ENCODE peak calls at places on chromosomes 4 and X, in ten cellular contexts. J is aorta, S is tibial nerve, E is esophagus squamous epithelium, A is fibroblast of lung, L is sigmoid colon, T is upper lobe of right lung, Z is Karpas-422, D is thoracic aorta, F is mucosa of descending colon. I is an unnamed sample.

GRCh38 chrX:39766882-39767281 is 330.9 kb downstream of the BCOR start:
- DNase-seq in J (peak; percentile 78), S (no peak), E (no peak), A (no peak), L (peak; percentile 52), T (no peak), Z (no peak), D (peak; percentile 33), F (no peak), I (no peak)

GRCh38 chrX:82648062-82648461 is 860.0 kb upstream of the POU3F4 start:
- DNase-seq in J (no peak), S (no peak), E (no peak), A (peak; percentile 46), L (no peak), T (no peak), Z (no peak), D (no peak), F (no peak), I (no peak)

GRCh38 chrX:30948626-30949025 is 59.6 kb upstream of the TAB3 start:
- DNase-seq in J (no peak), S (no peak), E (no peak), A (no peak), L (no peak), T (no peak), Z (no peak), D (no peak), F (no peak), I (no peak)

GRCh38 chrX:118066867-118067515 is 49.6 kb downstream of the KLHL13 start:
- DNase-seq in J (no peak), S (no peak), E (no peak), A (no peak), L (no peak), T (no peak), Z (no peak), D (no peak), F (no peak), I (no peak)

GRCh38 chr4:24471623-24472510 is 112.5 kb downstream of the DHX15 start:
- DNase-seq in J (no peak), S (peak; percentile 9), E (no peak), A (no peak), L (peak; percentile 71), T (no peak), Z (no peak), D (no peak), F (peak; percentile 53), I (no peak)

GRCh38 chrX:136196691-136197155 is 49.4 kb downstream of the FHL1 start:
- DNase-seq in J (no peak), S (no peak), E (no peak), A (no peak), L (no peak), T (no peak), Z (no peak), D (no peak), F (no peak), I (no peak)

GRCh38 chr4:169040559-169041261 is 30.7 kb upstream of the CBR4 start:
- DNase-seq in J (no peak), S (no peak), E (no peak), A (no peak), L (no peak), T (no peak), Z (no peak), D (no peak), F (no peak), I (no peak)

GRCh38 chr4:125770814-125771398 is 456.2 kb downstream of the FAT4 start:
- DNase-seq in J (no peak), S (no peak), E (no peak), A (no peak), L (no peak), T (no peak), Z (no peak), D (no peak), F (no peak), I (no peak)

DNA sequence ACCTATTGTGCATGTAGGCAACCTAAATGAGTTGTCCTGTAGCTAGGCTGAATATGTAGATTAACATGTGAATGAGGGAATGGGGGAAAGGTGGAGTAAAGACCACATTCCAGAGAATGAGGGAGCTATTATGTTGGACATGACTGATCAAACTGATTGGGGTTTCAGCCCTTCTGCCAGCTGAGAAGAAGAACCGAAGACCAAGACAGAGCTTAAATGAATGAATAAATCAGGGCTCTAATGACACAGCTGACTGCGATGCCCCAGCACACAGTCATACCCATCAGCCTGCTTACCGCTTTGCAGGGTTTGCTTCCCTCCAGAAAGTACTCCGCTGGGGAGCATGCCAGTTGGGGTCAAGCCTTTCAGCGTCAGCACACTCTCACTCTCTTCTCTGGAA is 315.4 kb downstream of the PPP3CA start:
- DNase-seq in J (no peak), S (no peak), E (no peak), A (no peak), L (no peak), T (no peak), Z (no peak), D (no peak), F (no peak), I (no peak)
- H3K4me1 ChIP-seq in J (no peaks in the 10 kb centered on the region), S (no peaks in the 10 kb centered on the region), E (no peaks in the 10 kb centered on the region), A (no peaks in the 10 kb centered on the region), L (no peaks in the 10 kb centered on the region), T (no peaks in the 10 kb centered on the region), Z (no peaks in the 10 kb centered on the region), D (no peaks in the 10 kb centered on the region), F (no peaks in the 10 kb centered on the region), I (no peaks in the 10 kb centered on the region)

GRCh38 chr4:186684889-186685309 is 38.8 kb downstream of the FAT1 start:
- DNase-seq in J (no peak), S (no peak), E (no peak), A (no peak), L (no peak), T (no peak), Z (no peak), D (no peak), F (no peak), I (no peak)
- H3K4me1 ChIP-seq in J (peaks cover 3% of the 10 kb centered on the region), S (peaks cover 33% of the 10 kb centered on the region), E (no peaks in the 10 kb centered on the region), A (peaks cover 10% of the 10 kb centered on the region), L (no peaks in the 10 kb centered on the region), T (peaks cover 8% of the 10 kb centered on the region), Z (no peaks in the 10 kb centered on the region), D (peaks cover 10% of the 10 kb centered on the region), F (peaks cover 6% of the 10 kb centered on the region), I (peaks cover under 1% of the 10 kb centered on the region)

GRCh38 chr4:6449335-6449734 is 23.1 kb downstream of the PPP2R2C start:
- DNase-seq in J (no peak), S (no peak), E (no peak), A (no peak), L (no peak), T (peak; percentile 53), Z (no peak), D (no peak), F (no peak), I (no peak)

GRCh38 chr4:6447561-6448290 is 24.7 kb downstream of the PPP2R2C start:
- DNase-seq in J (no peak), S (no peak), E (no peak), A (no peak), L (no peak), T (peak; percentile 48), Z (no peak), D (no peak), F (no peak), I (no peak)

GRCh38 chr4:6446538-6447451 is 25.6 kb downstream of the PPP2R2C start:
- DNase-seq in J (no peak), S (no peak), E (no peak), A (no peak), L (no peak), T (no peak), Z (no peak), D (no peak), F (no peak), I (no peak)

GRCh38 chr4:6449746-6450369 is 22.6 kb downstream of the PPP2R2C start:
- DNase-seq in J (no peak), S (no peak), E (no peak), A (no peak), L (no peak), T (no peak), Z (no peak), D (no peak), F (no peak), I (no peak)

GRCh38 chr4:6448476-6449170 is 23.8 kb downstream of the PPP2R2C start:
- DNase-seq in J (no peak), S (no peak), E (no peak), A (no peak), L (no peak), T (peak; percentile 52), Z (no peak), D (no peak), F (no peak), I (no peak)
- H3K4me1 ChIP-seq in J (no peaks in the 10 kb centered on the region), S (no peaks in the 10 kb centered on the region), E (peaks cover 63% of the 10 kb centered on the region), A (no peaks in the 10 kb centered on the region), L (no peaks in the 10 kb centered on the region), T (no peaks in the 10 kb centered on the region), Z (no peaks in the 10 kb centered on the region), D (no peaks in the 10 kb centered on the region), F (no peaks in the 10 kb centered on the region), I (no peaks in the 10 kb centered on the region)

GRCh38 chr4:152103181-152103901 is 342.5 kb upstream of the GATB start:
- DNase-seq in J (no peak), S (no peak), E (no peak), A (no peak), L (no peak), T (no peak), Z (no peak), D (no peak), F (no peak), I (no peak)

GRCh38 chr4:152101546-152102183 is 340.9 kb upstream of the GATB start:
- DNase-seq in J (no peak), S (no peak), E (no peak), A (no peak), L (no peak), T (no peak), Z (no peak), D (no peak), F (no peak), I (no peak)

GRCh38 chr4:152104286-152104685 is 343.5 kb upstream of the GATB start:
- DNase-seq in J (no peak), S (no peak), E (no peak), A (no peak), L (no peak), T (no peak), Z (no peak), D (no peak), F (no peak), I (no peak)

GRCh38 chr4:152100378-152101201 is 339.8 kb upstream of the GATB start:
- DNase-seq in J (no peak), S (no peak), E (no peak), A (no peak), L (no peak), T (no peak), Z (no peak), D (no peak), F (peak; percentile 59), I (no peak)

DNA sequence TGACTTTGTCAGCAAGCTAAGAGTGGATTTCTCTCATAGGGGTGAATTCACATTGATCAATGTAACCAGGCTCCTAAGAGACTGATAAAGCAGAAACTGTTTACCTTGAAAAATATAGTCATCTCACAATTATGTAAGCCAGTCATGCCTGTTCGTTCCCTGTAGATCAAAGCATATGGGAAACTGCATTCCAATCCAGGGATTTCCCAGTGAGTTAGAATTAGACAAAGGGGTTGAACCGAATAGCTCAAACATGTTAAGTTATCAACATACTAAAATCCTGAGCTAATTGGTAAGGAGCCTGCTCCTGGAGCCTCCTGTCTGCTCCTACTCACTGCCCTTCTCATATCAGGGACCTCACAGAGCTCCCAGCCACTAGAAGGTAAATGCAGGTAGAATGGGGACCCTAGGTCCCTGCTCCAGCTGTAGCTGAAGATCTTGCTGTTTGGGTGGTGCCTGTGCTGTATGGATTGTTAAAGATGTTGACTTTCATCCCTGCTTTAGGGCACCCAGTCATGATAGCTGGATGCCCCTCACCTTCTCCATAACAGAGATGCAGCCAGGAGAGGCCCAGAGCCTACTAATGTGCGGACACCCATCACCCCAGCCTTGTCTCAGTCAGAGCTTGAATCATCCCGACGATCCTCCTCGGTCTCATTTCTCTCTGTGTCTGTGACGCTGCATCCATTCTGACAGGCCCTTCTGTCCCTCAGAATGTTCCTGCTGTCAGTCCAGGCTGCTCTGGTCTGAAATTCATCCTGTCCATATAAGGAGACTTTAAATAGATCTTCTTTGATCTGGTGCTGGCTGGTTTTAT is 341.6 kb upstream of the GATB start:
- DNase-seq in J (no peak), S (no peak), E (no peak), A (peak; percentile 9), L (no peak), T (no peak), Z (no peak), D (no peak), F (no peak), I (no peak)
- H3K4me1 ChIP-seq in J (no peaks in the 10 kb centered on the region), S (peaks cover 5% of the 10 kb centered on the region), E (peaks cover 54% of the 10 kb centered on the region), A (peaks cover 20% of the 10 kb centered on the region), L (no peaks in the 10 kb centered on the region), T (no peaks in the 10 kb centered on the region), Z (peaks cover 21% of the 10 kb centered on the region), D (peaks cover 3% of the 10 kb centered on the region), F (no peaks in the 10 kb centered on the region), I (peaks cover 10% of the 10 kb centered on the region)

I was measured in MM.1S.